ENCODE peak calls at places on chromosomes 12 and 14, in nine cellular contexts. M is lower lobe of right lung; R is naive B cell; K is CD8-positive, alpha-beta memory T cell; D is stimulated activated CD4-positive, alpha-beta T cell treated with anti-CD3 and anti-CD28 coated beads, Interleukin-4, amount 100 ng/mL, for 1 hour; W is Karpas-422; N is posterior vena cava; Z is cardiac muscle cell; E is NCI-H748 treated with DMSO at 0.1 percent for 48 hours. T is an unnamed sample.
A peak's percentile ranks its signal among the peaks of the same experiment; 100 is the strongest.

GRCh38 chr14:48735607-48736006 is 850.6 kb downstream of the RPS29 start:
- DNase-seq in Z (no peak), K (no peak), N (no peak), R (no peak), E (no peak), W (no peak), D (no peak), M (no peak), T (no peak)

GRCh38 chr14:63614964-63615363 is 26.7 kb downstream of the WDR89 start:
- DNase-seq in K (no peak), R (no peak), W (no peak), D (no peak), E (no peak), M (no peak), Z (no peak), N (no peak), T (no peak)

GRCh38 chr12:107607464-107608392 is 77.9 kb upstream of the PWP1 start:
- DNase-seq in W (peak; percentile 91), Z (peak; percentile 91), K (peak; percentile 49), N (peak; percentile 94), D (peak; percentile 84), E (peak; percentile 87), M (peak; percentile 85), R (peak; percentile 69), T (peak; percentile 47)

GRCh38 chr12:23952071-23952470 is 2.6 kb upstream of the SOX5 start:
- DNase-seq in N (no peak), M (no peak), E (no peak), K (no peak), R (no peak), D (no peak), W (no peak), Z (no peak), T (no peak)

GRCh38 chr12:69657376-69658137 is 41.5 kb downstream of the BEST3 start:
- DNase-seq in K (no peak), N (no peak), R (no peak), Z (no peak), W (no peak), E (no peak), D (no peak), M (no peak), T (no peak)

GRCh38 chr12:28998662-28999120 is 150.4 kb upstream of the FAR2 start:
- DNase-seq in R (no peak), E (no peak), M (no peak), Z (peak; percentile 2), W (peak; percentile 58), N (peak; percentile 63), K (no peak), D (no peak), T (no peak)

GRCh38 chr14:65821224-65821753 is 408.8 kb downstream of the FUT8 start:
- DNase-seq in R (no peak), E (no peak), W (no peak), K (no peak), M (no peak), D (no peak), Z (no peak), N (no peak), T (no peak)

GRCh38 chr14:34775922-34776321 is 61.5 kb upstream of the CFL2 start:
- DNase-seq in M (no peak), W (no peak), N (no peak), R (no peak), Z (no peak), E (no peak), D (no peak), K (no peak), T (no peak)

GRCh38 chr14:85241022-85241880 is 288.7 kb upstream of the FLRT2 start:
- DNase-seq in E (no peak), W (no peak), K (no peak), N (no peak), D (no peak), R (no peak), Z (peak; percentile 2), M (no peak), T (no peak)

GRCh38 chr14:102527255-102528232 is 18.0 kb upstream of the ANKRD9 start:
- DNase-seq in N (no peak), Z (no peak), K (no peak), E (no peak), D (no peak), M (no peak), R (no peak), W (no peak), T (no peak)

GRCh38 chr12:17971850-17972249 is 118.1 kb downstream of the RERGL start:
- DNase-seq in W (no peak), E (no peak), K (no peak), R (no peak), M (no peak), N (no peak), Z (no peak), D (no peak), T (no peak)

GRCh38 chr12:71846322-71846940 is 6.9 kb downstream of the TBC1D15 start:
- DNase-seq in R (no peak), Z (peak; percentile 5), W (peak; percentile 74), E (peak; percentile 5), D (no peak), K (peak; percentile 7), M (no peak), N (no peak), T (peak; percentile 35)

GRCh38 chr14:28344381-28344780 is 422.2 kb upstream of the FOXG1 start:
- DNase-seq in M (no peak), K (no peak), E (no peak), D (no peak), R (no peak), W (no peak), N (no peak), Z (no peak), T (no peak)

GRCh38 chr12:32659908-32660440 is 19.1 kb upstream of the DNM1L start:
- DNase-seq in D (no peak), W (no peak), N (no peak), E (no peak), Z (no peak), R (no peak), M (no peak), K (no peak), T (no peak)

GRCh38 chr12:104412681-104413080 is 44.1 kb upstream of the CHST11 start:
- DNase-seq in M (no peak), D (no peak), K (no peak), R (no peak), E (no peak), W (no peak), Z (no peak), N (no peak), T (no peak)

GRCh38 chr12:45907955-45908354 is 82.4 kb downstream of the SCAF11 start:
- DNase-seq in Z (no peak), R (no peak), E (no peak), W (peak; percentile 79), K (no peak), N (no peak), D (no peak), M (no peak), T (peak; percentile 75)

GRCh38 chr12:76556373-76556772 is 3.2 kb downstream of the OSBPL8 start:
- DNase-seq in M (no peak), N (no peak), E (no peak), D (no peak), R (peak; percentile 33), K (peak; percentile 15), Z (no peak), W (peak; percentile 56), T (no peak)

GRCh38 chr14:104284107-104284592 is 145.8 kb downstream of the KIF26A start:
- DNase-seq in Z (no peak), E (no peak), D (no peak), K (no peak), R (no peak), M (peak; percentile 29), W (no peak), N (peak; percentile 57), T (no peak)

GRCh38 chr12:12807970-12808702 is 5.0 kb upstream of the DDX47 start:
- DNase-seq in K (peak; percentile 73), R (peak; percentile 87), M (no peak), E (peak; percentile 51), W (peak; percentile 76), Z (no peak), N (no peak), D (peak; percentile 19), T (peak; percentile 37)

GRCh38 chr14:101601603-101602465 is 40.5 kb downstream of the DIO3 start:
- DNase-seq in N (peak; percentile 72), E (no peak), D (no peak), W (no peak), K (no peak), M (no peak), R (no peak), Z (no peak), T (no peak)

GRCh38 chr12:128056299-128056885 is 210.6 kb upstream of the TMEM132C start:
- DNase-seq in D (no peak), W (no peak), N (no peak), K (no peak), R (no peak), Z (peak; percentile 77), M (no peak), E (no peak), T (no peak)

GRCh38 chr12:22986997-22987396 is 362.0 kb downstream of the ETNK1 start:
- DNase-seq in K (no peak), M (no peak), D (no peak), W (no peak), R (no peak), N (no peak), Z (no peak), E (no peak), T (no peak)

GRCh38 chr12:31324845-31325523 is 966 bp downstream of the SINHCAF start:
- DNase-seq in R (peak; percentile 45), N (peak; percentile 86), Z (peak; percentile 49), K (peak; percentile 41), E (peak; percentile 31), D (peak; percentile 46), W (peak; percentile 75), M (peak; percentile 71), T (no peak)

GRCh38 chr12:95763809-95764253 is 26.7 kb downstream of the NTN4 start:
- DNase-seq in N (no peak), R (no peak), Z (no peak), M (no peak), W (no peak), E (no peak), K (no peak), D (no peak), T (peak; percentile 35)

GRCh38 chr14:101112351-101113107 is 209.0 kb upstream of the RTL1 start:
- DNase-seq in M (no peak), E (no peak), Z (no peak), R (no peak), K (no peak), N (peak; percentile 72), W (no peak), D (no peak), T (no peak)

GRCh38 chr12:32583535-32583934 is 95.6 kb upstream of the DNM1L start:
- DNase-seq in N (no peak), Z (no peak), M (no peak), E (no peak), R (no peak), D (no peak), W (no peak), K (no peak), T (peak; percentile 43)

GRCh38 chr12:106673151-106673550 is 90.3 kb downstream of the RFX4 start:
- DNase-seq in M (no peak), W (no peak), K (no peak), N (no peak), D (no peak), Z (peak; percentile 32), E (no peak), R (no peak), T (no peak)

GRCh38 chr12:24244801-24245200 is 295.3 kb upstream of the SOX5 start:
- DNase-seq in N (no peak), K (no peak), D (no peak), R (no peak), W (no peak), M (no peak), Z (no peak), E (peak; percentile 68), T (no peak)

GRCh38 chr12:91331371-91331770 is 148.8 kb upstream of the DCN start:
- DNase-seq in R (no peak), N (no peak), K (no peak), W (peak; percentile 46), E (no peak), M (no peak), D (no peak), Z (no peak), T (no peak)

GRCh38 chr12:71166869-71167268 is 9.1 kb upstream of the TSPAN8 start:
- DNase-seq in K (no peak), R (no peak), W (no peak), M (no peak), D (no peak), Z (no peak), E (no peak), N (no peak), T (no peak)

T was measured in MV-4-11.